ENCODE peak calls at places on chromosomes 4 and X, in six cellular contexts. M, U, Z, V, A and H are unnamed samples.

GRCh38 chr4:7938513-7939376 is 916 bp downstream of the AFAP1 start:
- DNase-seq in M (no peak), U (no peak), Z (peak), V (peak), A (no peak), H (peak)

GRCh38 chr4:76659103-76659490 is 224.1 kb downstream of the SHROOM3 start:
- DNase-seq in M (no peak), U (no peak), Z (no peak), V (no peak), A (no peak), H (no peak)

GRCh38 chrX:81121513-81122363 is 80.0 kb downstream of the HMGN5 start:
- DNase-seq in M (peak), U (peak), Z (peak), V (peak), A (peak), H (peak)

GRCh38 chr4:80014531-80014930 is 58.5 kb downstream of the ANTXR2 start:
- DNase-seq in M (no peak), U (no peak), Z (no peak), V (no peak), A (no peak), H (no peak)

GRCh38 chrX:41734530-41734929 is 10.5 kb downstream of the GPR82 start:
- DNase-seq in M (peak), U (no peak), Z (no peak), V (no peak), A (no peak), H (no peak)

GRCh38 chrX:103774070-103774642 is 2.5 kb upstream of the PLP1 start:
- DNase-seq in M (peak), U (no peak), Z (no peak), V (no peak), A (no peak), H (no peak)

GRCh38 chrX:108310511-108310910 is 127.7 kb downstream of the COL4A6 start:
- DNase-seq in M (no peak), U (no peak), Z (no peak), V (no peak), A (no peak), H (no peak)

GRCh38 chr4:153799708-153800074 is 10.8 kb upstream of the SFRP2 start:
- DNase-seq in M (no peak), U (no peak), Z (no peak), V (no peak), A (no peak), H (no peak)

GRCh38 chrX:51257490-51257889 is 75.1 kb upstream of the NUDT10 start:
- DNase-seq in M (no peak), U (no peak), Z (no peak), V (no peak), A (no peak), H (no peak)

GRCh38 chrX:119465555-119465954 is 2.7 kb upstream of the SLC25A5 start:
- DNase-seq in M (no peak), U (no peak), Z (no peak), V (no peak), A (no peak), H (no peak)

GRCh38 chrX:155027509-155028066 is 944 bp downstream of the FUNDC2 start:
- DNase-seq in M (peak), U (no peak), Z (no peak), V (no peak), A (peak), H (no peak)

GRCh38 chrX:3184176-3184930 is 143.1 kb downstream of the ARSF start:
- DNase-seq in M (peak), U (no peak), Z (no peak), V (no peak), A (peak), H (peak)

GRCh38 chr4:184649971-184650855 is 675 bp downstream of the PRIMPOL start:
- DNase-seq in M (peak), U (no peak), Z (no peak), V (no peak), A (no peak), H (peak)

GRCh38 chr4:178205826-178206225 is 763.6 kb upstream of the AGA start:
- DNase-seq in M (no peak), U (no peak), Z (no peak), V (no peak), A (no peak), H (no peak)

GRCh38 chrX:133685806-133686205 is 270.5 kb upstream of the GPC4 start:
- DNase-seq in M (no peak), U (no peak), Z (no peak), V (no peak), A (no peak), H (peak)

GRCh38 chrX:47674776-47675175 is 15.8 kb upstream of the UXT start:
- DNase-seq in M (no peak), U (no peak), Z (no peak), V (no peak), A (no peak), H (no peak)

GRCh38 chrX:1874416-1874815 is 259.6 kb downstream of the ASMT start:
- DNase-seq in M (no peak), U (no peak), Z (no peak), V (no peak), A (no peak), H (no peak)

GRCh38 chr4:8260656-8261111 is 8.9 kb upstream of the HTRA3 start:
- DNase-seq in M (no peak), U (no peak), Z (no peak), V (no peak), A (no peak), H (no peak)

GRCh38 chrX:105706041-105706440 is 116.3 kb upstream of the NRK start:
- DNase-seq in M (no peak), U (no peak), Z (no peak), V (no peak), A (no peak), H (no peak)

GRCh38 chr4:60605651-60606354 is 594.3 kb upstream of the ADGRL3 start:
- DNase-seq in M (no peak), U (no peak), Z (no peak), V (no peak), A (peak), H (no peak)